ENCODE peak calls at places on chromosomes 12 and 14, in four cellular contexts. J, Y, F and R are unnamed samples.
A peak's percentile ranks its signal among the peaks of the same experiment; 100 is the strongest.

GRCh38 chr14:89748004-89748403 is 206.5 kb downstream of the EFCAB11 start:
- DNase-seq in J (no peak), F (no peak), Y (no peak), R (no peak)

GRCh38 chr12:64890873-64891468 is 66.5 kb downstream of the TBC1D30 start:
- DNase-seq in J (peak; percentile 57), Y (no peak), F (peak; percentile 61), R (no peak)

GRCh38 chr12:28032811-28033537 is 60.4 kb upstream of the PTHLH start:
- DNase-seq in Y (no peak), J (no peak), F (no peak), R (no peak)

GRCh38 chr14:68076451-68076850 is 256.9 kb downstream of the RAD51B start:
- DNase-seq in J (no peak), F (peak; percentile 5), Y (no peak), R (no peak)

GRCh38 chr14:98120831-98121464 is 1151.0 kb downstream of the BCL11B start:
- DNase-seq in J (no peak), Y (no peak), F (no peak), R (no peak)

GRCh38 chr12:57215668-57216013 is 953 bp upstream of the NXPH4 start:
- DNase-seq in F (no peak), Y (no peak), J (no peak), R (peak; percentile 55)

GRCh38 chr14:79842270-79842669 is 369.0 kb downstream of the DIO2 start:
- DNase-seq in F (no peak), J (no peak), Y (no peak), R (no peak)

GRCh38 chr12:77648716-77649115 is 182.0 kb upstream of the NAV3 start:
- DNase-seq in Y (no peak), F (no peak), J (no peak), R (no peak)

GRCh38 chr12:5201554-5202243 is 158.0 kb downstream of the KCNA5 start:
- DNase-seq in J (peak; percentile 7), F (no peak), Y (no peak), R (no peak)

GRCh38 chr14:72726444-72726843 is 167.5 kb downstream of the DPF3 start:
- DNase-seq in J (no peak), F (no peak), Y (no peak), R (no peak)

GRCh38 chr14:91931478-91932088 is 15.9 kb downstream of the FBLN5 start:
- DNase-seq in J (no peak), F (no peak), Y (no peak), R (no peak)

GRCh38 chr12:46356655-46357437 is 15.7 kb downstream of the SLC38A2 start:
- DNase-seq in F (no peak), Y (no peak), J (no peak), R (no peak)

GRCh38 chr12:48813464-48814312 is 4.6 kb upstream of the CACNB3 start:
- DNase-seq in J (no peak), F (no peak), Y (no peak), R (peak; percentile 82)

GRCh38 chr12:50620050-50620974 is 115.5 kb downstream of the DIP2B start:
- DNase-seq in F (no peak), Y (no peak), J (no peak), R (peak; percentile 29)

GRCh38 chr14:61326847-61327246 is 5.5 kb downstream of the PRKCH start:
- DNase-seq in J (no peak), F (no peak), Y (no peak), R (no peak)

GRCh38 chr14:99468836-99469592 is 11.6 kb downstream of the SETD3 start:
- DNase-seq in J (no peak), Y (no peak), F (no peak), R (no peak)

GRCh38 chr14:82626156-82627055 is 1092.8 kb upstream of the SEL1L start:
- DNase-seq in J (no peak), F (no peak), Y (no peak), R (no peak)

GRCh38 chr12:48053883-48054282 is 49.6 kb upstream of the COL2A1 start:
- DNase-seq in J (no peak), Y (no peak), F (no peak), R (no peak)

GRCh38 chr14:26863736-26864135 is 265.9 kb upstream of the NOVA1 start:
- DNase-seq in F (no peak), J (no peak), Y (no peak), R (no peak)

GRCh38 chr14:68127166-68127565 is 307.6 kb downstream of the RAD51B start:
- DNase-seq in Y (no peak), J (no peak), F (no peak), R (no peak)

GRCh38 chr12:49583361-49584094 is 15.6 kb upstream of the MCRS1 start:
- DNase-seq in Y (no peak), J (no peak), F (no peak), R (no peak)

GRCh38 chr14:54773171-54774006 is 129.2 kb downstream of the GCH1 start:
- DNase-seq in J (peak; percentile 80), F (peak; percentile 78), Y (peak; percentile 35), R (peak; percentile 67)

GRCh38 chr12:124148481-124148880 is 146.4 kb upstream of the RFLNA start:
- DNase-seq in Y (no peak), F (no peak), J (no peak), R (no peak)

GRCh38 chr14:63290741-63291286 is 27.9 kb downstream of the GPHB5 start:
- DNase-seq in J (no peak), F (no peak), Y (no peak), R (no peak)

GRCh38 chr12:89267404-89267803 is 84.9 kb downstream of the DUSP6 start:
- DNase-seq in F (no peak), J (no peak), Y (no peak), R (no peak)

GRCh38 chr14:82724296-82724695 is 1190.6 kb upstream of the SEL1L start:
- DNase-seq in J (no peak), Y (no peak), F (no peak), R (no peak)

GRCh38 chr14:54597795-54598443 is 31.0 kb downstream of the SAMD4A start:
- DNase-seq in F (no peak), Y (no peak), J (peak; percentile 43), R (no peak)

GRCh38 chr12:13602217-13602616 is 379.2 kb downstream of the GRIN2B start:
- DNase-seq in Y (no peak), F (no peak), J (no peak), R (no peak)

GRCh38 chr12:107320031-107320928 is 226.9 kb upstream of the CRY1 start:
- DNase-seq in J (no peak), Y (no peak), F (peak; percentile 69), R (no peak)

GRCh38 chr14:73644531-73645247 is at the start of gene DNAL1:
- DNase-seq in J (peak; percentile 94), Y (peak; percentile 63), F (peak; percentile 82), R (peak; percentile 94)

GRCh38 chr14:35343709-35344474 is 51.7 kb downstream of the PSMA6 start:
- DNase-seq in J (no peak), F (no peak), Y (no peak), R (no peak)

GRCh38 chr12:47041327-47041726 is 38.1 kb upstream of the PCED1B start:
- DNase-seq in J (no peak), F (no peak), Y (no peak), R (no peak)

GRCh38 chr12:74415633-74416032 is 122.0 kb upstream of the ATXN7L3B start:
- DNase-seq in F (peak; percentile 48), Y (no peak), J (no peak), R (no peak)

GRCh38 chr12:123971770-123972447 is 722 bp downstream of the CCDC92 start:
- DNase-seq in F (peak; percentile 58), Y (no peak), J (no peak), R (peak; percentile 85)

GRCh38 chr14:101945171-101945570 is 19.2 kb upstream of the DYNC1H1 start:
- DNase-seq in F (no peak), Y (no peak), J (no peak), R (no peak)

DNA sequence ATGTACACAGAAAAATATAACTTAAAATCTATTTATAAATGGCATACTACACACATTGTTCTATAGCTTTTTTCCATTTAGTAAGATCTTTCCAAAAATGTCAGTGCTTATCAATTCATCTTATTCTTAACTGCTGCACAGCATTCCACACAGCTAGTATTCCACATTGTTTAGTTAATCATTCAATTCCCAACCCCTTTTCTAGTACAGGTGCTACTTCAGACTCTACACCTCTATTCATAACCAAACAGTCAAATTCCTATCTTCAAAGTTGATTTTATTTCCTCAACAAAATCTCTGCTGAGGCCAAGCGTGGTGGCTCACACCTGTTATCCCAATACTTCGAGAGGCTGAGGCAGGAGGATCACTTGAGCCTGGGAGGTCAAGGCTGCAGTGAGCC is 12.3 kb upstream of the NEK9 start:
- DNase-seq in J (no peak), Y (no peak), F (no peak), R (no peak)
- H3K4me3 ChIP-seq in J (no peak overlapping the region), Y (no peak overlapping the region), F (no peak overlapping the region), R (no peak overlapping the region)

GRCh38 chr14:49249022-49249421 is 337.2 kb downstream of the RPS29 start:
- DNase-seq in J (no peak), F (no peak), Y (no peak), R (no peak)

GRCh38 chr14:49250517-49250916 is 335.7 kb downstream of the RPS29 start:
- DNase-seq in F (no peak), Y (no peak), J (no peak), R (no peak)

DNA sequence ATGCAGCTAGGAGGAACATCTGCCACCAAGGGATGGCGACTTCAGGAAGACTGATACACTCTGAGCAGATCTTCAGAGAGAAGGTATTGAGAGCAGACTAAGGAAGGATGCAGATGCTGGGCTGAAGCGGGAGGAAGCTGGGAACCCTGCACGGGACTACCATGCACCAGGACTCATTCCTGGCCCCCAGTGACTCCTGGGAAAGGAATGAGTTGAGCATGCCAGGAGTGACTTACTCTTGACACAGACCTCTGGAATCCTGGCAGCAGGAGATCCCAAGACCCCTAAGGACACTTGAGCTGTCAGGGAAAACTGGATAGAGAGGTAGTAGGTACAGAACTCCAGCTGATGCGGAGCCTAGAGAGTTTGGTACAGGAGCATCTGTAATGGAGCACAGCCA is 336.1 kb downstream of the RPS29 start:
- DNase-seq in F (no peak), J (no peak), Y (no peak), R (no peak)
- TF ChIP-seq BRCA1 in F (no peak), J (no peak), Y (no peak), R (no peak)

GRCh38 chr14:52013984-52014600 is 24.7 kb downstream of the RTRAF start:
- DNase-seq in Y (no peak), F (no peak), J (peak; percentile 21), R (peak; percentile 74)
- TF ChIP-seq ATF3 in Y (no peak), F (no peak), J (no peak), R (no peak)

GRCh38 chr14:96394047-96394815 is 2.3 kb downstream of the AK7 start:
- DNase-seq in J (no peak), F (no peak), Y (no peak), R (no peak)
- H3K4me3 ChIP-seq in J (no peak overlapping the region), F (no peak overlapping the region), Y (no peak overlapping the region), R (no peak overlapping the region)